ENCODE peak calls at places on chromosomes 16 and 17, in five cellular contexts. W is WTC11, U is endodermal cell, P is fibroblast of pulmonary artery, I is uterus. H is an unnamed sample.
A peak's percentile ranks its signal among the peaks of the same experiment; 100 is the strongest.

GRCh38 chr17:72175263-72175662 is 54.4 kb downstream of the SOX9 start:
- DNase-seq in P (no peak), I (no peak), U (no peak), W (no peak), H (no peak)

GRCh38 chr16:87033541-87034300 is 283.5 kb downstream of the C16orf95 start:
- DNase-seq in W (no peak), I (no peak), P (peak; percentile 54), U (no peak), H (no peak)

GRCh38 chr17:83071966-83072562 is 7.3 kb upstream of the METRNL start:
- DNase-seq in I (no peak), U (no peak), W (no peak), P (no peak), H (no peak)

GRCh38 chr16:88730632-88731607 is 24.6 kb downstream of the CTU2 start:
- DNase-seq in P (peak; percentile 19), W (no peak), I (no peak), U (no peak), H (peak; percentile 72)

GRCh38 chr17:80119839-80120238 is 18.5 kb downstream of the GAA start:
- DNase-seq in P (no peak), U (no peak), W (no peak), I (no peak), H (no peak)

GRCh38 chr17:67156269-67157199 is 88.5 kb downstream of the HELZ start:
- DNase-seq in U (no peak), W (no peak), I (no peak), P (peak; percentile 22), H (peak; percentile 60)

GRCh38 chr16:11796227-11797165 is 562 bp downstream of the ZC3H7A start:
- DNase-seq in I (peak; percentile 64), W (peak; percentile 54), P (no peak), U (peak; percentile 79), H (peak; percentile 47)

GRCh38 chr16:57643166-57643813 is 14.9 kb downstream of the ADGRG1 start:
- DNase-seq in I (no peak), W (no peak), U (no peak), P (no peak), H (peak; percentile 59)

GRCh38 chr17:3049705-3050295 is 13.6 kb downstream of the OR1D5 start:
- DNase-seq in P (no peak), W (no peak), U (peak; percentile 49), I (no peak), H (no peak)

GRCh38 chr17:36722121-36722902 is 120.9 kb downstream of the MRM1 start:
- DNase-seq in U (peak; percentile 90), W (peak; percentile 68), P (peak; percentile 17), I (peak; percentile 73), H (peak; percentile 14)

GRCh38 chr17:30567231-30568116 is 90.3 kb downstream of the GOSR1 start:
- DNase-seq in W (no peak), I (no peak), U (peak; percentile 54), P (no peak), H (no peak)

GRCh38 chr16:4115941-4116327 is 308 bp downstream of the ADCY9 start:
- DNase-seq in I (no peak), U (no peak), W (no peak), P (no peak), H (no peak)

GRCh38 chr16:71203631-71204030 is 26.9 kb downstream of the HYDIN start:
- DNase-seq in W (no peak), U (no peak), P (no peak), I (no peak), H (no peak)

GRCh38 chr16:69471121-69471520 is 46.7 kb downstream of the CYB5B start:
- DNase-seq in U (no peak), I (no peak), P (no peak), W (no peak), H (no peak)

GRCh38 chr17:33389506-33390141 is 96.5 kb upstream of the ASIC2 start:
- DNase-seq in I (no peak), P (peak; percentile 52), U (peak; percentile 55), W (no peak), H (no peak)

DNA sequence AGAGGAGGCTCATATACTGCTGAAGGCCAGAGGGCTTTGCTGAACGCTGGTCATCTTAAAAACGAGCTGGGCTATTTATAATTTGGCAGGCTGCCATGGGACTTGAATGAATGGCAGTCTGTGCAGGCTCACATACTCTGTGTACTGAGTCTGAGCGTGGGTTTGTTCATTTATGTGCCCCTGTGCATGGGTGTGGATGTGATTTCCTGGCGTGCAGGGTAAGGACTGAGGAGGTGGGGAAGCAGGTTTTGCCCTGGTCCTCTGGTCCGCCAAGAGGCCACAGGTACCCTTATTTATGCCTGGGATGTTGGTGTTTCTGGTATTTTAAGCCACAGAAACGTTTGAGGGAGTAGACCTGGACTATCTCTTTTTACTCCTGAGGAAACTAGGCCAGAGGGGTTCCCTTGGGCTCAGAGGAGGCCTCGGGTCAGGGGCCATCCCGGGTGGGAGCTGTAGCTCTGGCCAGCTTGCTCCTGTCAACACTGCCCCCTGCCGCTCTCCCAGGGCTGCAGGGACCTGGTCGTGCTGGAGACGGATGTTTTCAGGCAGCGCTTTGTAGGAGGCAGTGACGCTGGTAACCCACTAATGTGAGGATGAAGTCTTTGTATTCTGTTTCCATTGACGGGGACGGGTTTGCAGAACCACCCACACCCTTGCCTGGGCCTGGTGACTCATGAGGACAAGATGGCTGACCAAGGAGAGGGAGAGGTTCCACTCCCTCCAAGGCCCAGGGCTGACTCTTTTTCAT is 184.4 kb downstream of the MSI2 start:
- DNase-seq in I (peak; percentile 52), U (peak; percentile 95), W (peak; percentile 74), P (peak; percentile 92), H (peak; percentile 98)
- TF ChIP-seq CTCF in I (peak; percentile 23), U (peak; percentile 84), W (peak; percentile 36), P (peak; percentile 59), H (peak; percentile 85)

GRCh38 chr17:77735341-77736206 is 222.9 kb upstream of the TNRC6C start:
- DNase-seq in U (peak; percentile 83), P (peak; percentile 8), W (no peak), I (peak; percentile 70), H (no peak)

GRCh38 chr17:77736207-77736600 is 222.3 kb upstream of the TNRC6C start:
- DNase-seq in I (peak; percentile 63), W (no peak), U (peak; percentile 71), P (no peak), H (no peak)

GRCh38 chr17:77735051-77735340 is 223.5 kb upstream of the TNRC6C start:
- DNase-seq in P (no peak), U (no peak), W (no peak), I (no peak), H (no peak)

GRCh38 chr17:77733576-77734296 is 224.8 kb upstream of the TNRC6C start:
- DNase-seq in U (peak; percentile 24), W (no peak), I (peak; percentile 17), P (no peak), H (no peak)

DNA sequence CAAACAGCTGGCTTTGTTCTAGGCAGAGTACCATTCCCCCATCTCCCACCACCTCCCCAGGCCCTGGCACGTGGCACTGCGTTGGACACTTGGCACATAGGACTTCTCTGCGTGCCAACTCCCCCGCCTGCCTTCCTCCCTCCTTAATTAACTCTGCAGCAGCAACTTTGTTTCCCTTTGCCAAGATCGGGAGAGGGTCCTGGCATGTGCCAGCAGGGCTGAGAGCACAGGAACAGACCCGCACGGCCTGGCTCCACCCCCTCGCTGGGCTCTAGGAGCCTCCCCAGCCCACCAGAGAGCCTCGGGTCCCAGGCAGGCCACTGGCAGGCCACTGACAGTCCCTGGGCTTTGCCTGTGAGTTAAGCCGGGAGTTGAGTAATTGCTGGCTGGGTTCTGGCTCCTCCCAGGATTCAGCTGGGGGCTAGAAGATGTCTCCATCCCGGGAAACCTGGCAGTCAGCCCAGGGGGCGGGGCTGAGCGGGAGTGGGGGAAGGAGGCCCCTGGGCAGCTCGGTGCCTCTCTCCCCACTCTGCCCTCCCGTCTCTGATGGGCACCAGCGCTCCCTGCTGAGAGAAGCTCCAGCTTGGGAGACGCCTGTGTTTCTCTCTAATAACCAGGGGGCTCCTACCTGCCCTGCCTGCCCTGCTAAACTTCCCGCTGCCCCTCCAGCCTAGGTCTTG is 224.0 kb upstream of the TNRC6C start:
- DNase-seq in P (peak; percentile 73), I (peak; percentile 96), U (peak; percentile 90), W (peak; percentile 47), H (no peak)
- TF ChIP-seq CTCF in P (no peak), I (no peak), U (no peak), W (no peak), H (no peak)

GRCh38 chr17:57599271-57600045 is 145.6 kb downstream of the CCDC182 start:
- DNase-seq in P (no peak), I (no peak), W (no peak), U (no peak), H (no peak)

GRCh38 chr17:57595942-57596695 is 149.0 kb downstream of the CCDC182 start:
- DNase-seq in W (no peak), I (no peak), P (no peak), U (peak; percentile 52), H (no peak)

GRCh38 chr17:57600092-57600491 is 145.0 kb downstream of the CCDC182 start:
- DNase-seq in W (no peak), I (no peak), U (no peak), P (no peak), H (no peak)

GRCh38 chr17:57597101-57597500 is 148.0 kb downstream of the CCDC182 start:
- DNase-seq in W (no peak), P (no peak), U (no peak), I (no peak), H (no peak)

DNA sequence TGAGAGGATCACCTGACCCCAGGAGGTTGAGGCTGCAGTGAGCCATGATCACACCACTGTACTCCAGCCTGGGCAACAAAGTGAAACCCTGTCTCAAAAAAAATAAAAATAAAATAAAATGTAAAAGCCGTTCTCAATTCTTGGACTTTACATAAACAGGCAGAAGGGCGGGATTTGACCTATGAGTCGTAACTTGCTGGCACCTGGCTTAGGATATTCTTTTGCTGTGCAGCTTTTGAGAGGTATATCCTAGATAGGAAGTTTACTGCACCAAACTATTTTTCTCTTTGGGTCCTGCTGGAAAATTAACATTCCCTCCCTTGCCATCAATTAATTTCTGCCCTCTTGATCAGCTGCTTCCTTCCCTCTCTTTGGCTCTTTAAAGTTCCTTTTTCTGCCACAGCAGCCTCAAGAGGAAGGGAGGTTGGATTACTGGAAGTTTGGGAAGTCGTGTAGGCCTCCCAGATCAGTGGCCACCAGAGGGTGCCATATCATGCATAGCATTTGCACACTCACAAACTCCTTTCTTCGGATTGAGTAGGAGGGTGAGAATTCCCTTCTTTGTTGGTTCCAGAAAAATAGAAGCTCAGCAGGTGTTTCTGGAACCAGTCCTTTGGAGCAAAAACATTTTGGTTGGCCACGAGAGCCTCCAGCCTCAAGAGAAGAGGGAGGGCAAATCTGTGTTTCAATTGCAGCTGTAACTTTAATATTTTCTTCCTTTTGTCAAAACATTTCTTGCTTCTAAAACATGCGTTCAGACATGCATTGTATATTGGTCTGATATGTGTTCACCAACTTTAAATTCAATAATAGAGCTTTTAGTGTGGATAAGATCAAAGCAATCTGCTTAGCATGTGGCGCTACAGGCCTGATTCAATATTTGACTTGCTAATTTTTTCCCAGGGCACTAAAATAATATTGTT is 147.3 kb downstream of the CCDC182 start:
- DNase-seq in P (peak; percentile 84), W (peak; percentile 80), U (peak; percentile 95), I (peak; percentile 66), H (peak; percentile 83)
- TF ChIP-seq CTCF in P (peak; percentile 97), W (peak; percentile 56), U (peak; percentile 94), I (peak; percentile 74), H (peak; percentile 94)

DNA sequence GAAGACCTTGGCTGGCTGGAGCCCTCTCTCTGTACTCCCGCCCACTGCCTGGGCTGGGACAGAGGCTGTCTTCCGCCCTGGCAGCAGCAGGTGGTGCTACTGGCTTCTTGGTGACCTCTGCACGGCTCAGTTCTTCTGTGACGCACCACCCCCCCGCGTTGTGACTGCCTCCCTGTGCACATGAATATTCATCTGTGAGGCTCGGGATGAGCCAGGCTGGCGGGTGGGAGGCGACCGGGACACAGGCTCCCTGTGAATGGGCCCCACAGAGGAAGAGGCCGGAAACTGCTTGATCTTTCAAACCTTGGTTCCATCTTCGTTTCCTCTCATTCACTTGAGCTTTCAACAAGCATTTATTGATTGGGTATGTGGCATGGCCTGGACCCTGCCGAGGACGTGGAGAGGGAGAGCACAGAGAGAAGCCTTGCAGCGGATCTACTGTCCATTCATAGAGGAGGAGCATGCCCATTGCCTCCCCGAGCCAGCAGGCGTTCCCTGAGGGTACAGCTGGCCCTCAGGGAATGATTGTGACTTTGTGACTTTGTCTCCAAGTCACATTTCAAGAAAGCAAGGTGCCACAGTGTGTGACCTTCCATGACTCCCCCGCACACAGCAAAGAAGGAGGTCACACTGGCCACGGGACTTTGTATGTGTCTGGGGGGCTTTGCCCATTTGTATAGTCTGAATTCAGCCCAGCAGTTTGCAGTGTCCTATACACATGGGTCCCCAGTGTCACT is 45.0 kb downstream of the B9D1 start:
- DNase-seq in U (peak; percentile 99), P (peak; percentile 87), I (peak; percentile 85), W (peak; percentile 94), H (peak; percentile 93)
- TF ChIP-seq CTCF in U (peak; percentile 60), P (peak; percentile 35), I (peak; percentile 33), W (no peak), H (peak; percentile 44)